ENCODE peak calls at places on chromosomes 4 and X, in eight cellular contexts. One of them, this sample, is unnamed.

GRCh38 chrX:130055103-130055502 is 55.2 kb downstream of the ELF4 start:
- DNase-seq in NCI-H1417: no peak
- DNase-seq in upper lobe of right lung: no peak
- DNase-seq in activated CD4-positive, alpha-beta T cell treated with anti-CD3 and anti-CD28 coated beads, Interleukin-2, amount 10 ng/mL, durations not matched to agents 7 days and 5 days: no peak
- DNase-seq in Daoy: no peak
- DNase-seq in nephron progenitor cell: no peak
- DNase-seq in T-helper 17 cell: no peak
- DNase-seq in stimulated activated CD8-positive, alpha-beta memory T cell treated with anti-CD3 and anti-CD28 coated beads, Interleukin-15, amount 100 ng/mL, for 4 hours: no peak
- DNase-seq in this sample: no peak

GRCh38 chr4:33941854-33942253 is 2302.5 kb downstream of the ARAP2 start:
- DNase-seq in NCI-H1417: no peak
- DNase-seq in upper lobe of right lung: no peak
- DNase-seq in activated CD4-positive, alpha-beta T cell treated with anti-CD3 and anti-CD28 coated beads, Interleukin-2, amount 10 ng/mL, durations not matched to agents 7 days and 5 days: no peak
- DNase-seq in Daoy: no peak
- DNase-seq in nephron progenitor cell: no peak
- DNase-seq in T-helper 17 cell: no peak
- DNase-seq in stimulated activated CD8-positive, alpha-beta memory T cell treated with anti-CD3 and anti-CD28 coated beads, Interleukin-15, amount 100 ng/mL, for 4 hours: no peak
- DNase-seq in this sample: no peak

GRCh38 chr4:174198396-174199179 is 84.9 kb downstream of the FBXO8 start:
- DNase-seq in NCI-H1417: no peak
- DNase-seq in upper lobe of right lung: no peak
- DNase-seq in activated CD4-positive, alpha-beta T cell treated with anti-CD3 and anti-CD28 coated beads, Interleukin-2, amount 10 ng/mL, durations not matched to agents 7 days and 5 days: no peak
- DNase-seq in Daoy: peak
- DNase-seq in nephron progenitor cell: no peak
- DNase-seq in T-helper 17 cell: no peak
- DNase-seq in stimulated activated CD8-positive, alpha-beta memory T cell treated with anti-CD3 and anti-CD28 coated beads, Interleukin-15, amount 100 ng/mL, for 4 hours: no peak
- DNase-seq in this sample: peak

GRCh38 chr4:8019396-8020365 is 80.0 kb upstream of the AFAP1 start:
- DNase-seq in NCI-H1417: peak
- DNase-seq in upper lobe of right lung: peak
- DNase-seq in activated CD4-positive, alpha-beta T cell treated with anti-CD3 and anti-CD28 coated beads, Interleukin-2, amount 10 ng/mL, durations not matched to agents 7 days and 5 days: no peak
- DNase-seq in Daoy: peak
- DNase-seq in nephron progenitor cell: no peak
- DNase-seq in T-helper 17 cell: no peak
- DNase-seq in stimulated activated CD8-positive, alpha-beta memory T cell treated with anti-CD3 and anti-CD28 coated beads, Interleukin-15, amount 100 ng/mL, for 4 hours: no peak
- DNase-seq in this sample: no peak

GRCh38 chr4:31545330-31545729 is 825.2 kb downstream of the PCDH7 start:
- DNase-seq in NCI-H1417: no peak
- DNase-seq in upper lobe of right lung: no peak
- DNase-seq in activated CD4-positive, alpha-beta T cell treated with anti-CD3 and anti-CD28 coated beads, Interleukin-2, amount 10 ng/mL, durations not matched to agents 7 days and 5 days: no peak
- DNase-seq in Daoy: no peak
- DNase-seq in nephron progenitor cell: no peak
- DNase-seq in T-helper 17 cell: no peak
- DNase-seq in stimulated activated CD8-positive, alpha-beta memory T cell treated with anti-CD3 and anti-CD28 coated beads, Interleukin-15, amount 100 ng/mL, for 4 hours: no peak
- DNase-seq in this sample: no peak

GRCh38 chrX:106170318-106170717 is 2.2 kb downstream of the PWWP3B start:
- DNase-seq in NCI-H1417: peak
- DNase-seq in upper lobe of right lung: no peak
- DNase-seq in activated CD4-positive, alpha-beta T cell treated with anti-CD3 and anti-CD28 coated beads, Interleukin-2, amount 10 ng/mL, durations not matched to agents 7 days and 5 days: no peak
- DNase-seq in Daoy: peak
- DNase-seq in nephron progenitor cell: no peak
- DNase-seq in T-helper 17 cell: no peak
- DNase-seq in stimulated activated CD8-positive, alpha-beta memory T cell treated with anti-CD3 and anti-CD28 coated beads, Interleukin-15, amount 100 ng/mL, for 4 hours: no peak
- DNase-seq in this sample: no peak

GRCh38 chr4:107893171-107894137 is 37.9 kb upstream of the CYP2U1 start:
- DNase-seq in NCI-H1417: no peak
- DNase-seq in upper lobe of right lung: no peak
- DNase-seq in activated CD4-positive, alpha-beta T cell treated with anti-CD3 and anti-CD28 coated beads, Interleukin-2, amount 10 ng/mL, durations not matched to agents 7 days and 5 days: no peak
- DNase-seq in Daoy: no peak
- DNase-seq in nephron progenitor cell: no peak
- DNase-seq in T-helper 17 cell: no peak
- DNase-seq in stimulated activated CD8-positive, alpha-beta memory T cell treated with anti-CD3 and anti-CD28 coated beads, Interleukin-15, amount 100 ng/mL, for 4 hours: no peak
- DNase-seq in this sample: no peak

GRCh38 chrX:14351889-14352288 is 177.4 kb upstream of the GLRA2 start:
- DNase-seq in NCI-H1417: no peak
- DNase-seq in upper lobe of right lung: no peak
- DNase-seq in activated CD4-positive, alpha-beta T cell treated with anti-CD3 and anti-CD28 coated beads, Interleukin-2, amount 10 ng/mL, durations not matched to agents 7 days and 5 days: no peak
- DNase-seq in Daoy: no peak
- DNase-seq in nephron progenitor cell: no peak
- DNase-seq in T-helper 17 cell: no peak
- DNase-seq in stimulated activated CD8-positive, alpha-beta memory T cell treated with anti-CD3 and anti-CD28 coated beads, Interleukin-15, amount 100 ng/mL, for 4 hours: no peak
- DNase-seq in this sample: no peak

GRCh38 chrX:54182194-54182863 is 725 bp downstream of the FAM120C start:
- DNase-seq in NCI-H1417: peak
- DNase-seq in upper lobe of right lung: peak
- DNase-seq in activated CD4-positive, alpha-beta T cell treated with anti-CD3 and anti-CD28 coated beads, Interleukin-2, amount 10 ng/mL, durations not matched to agents 7 days and 5 days: peak
- DNase-seq in Daoy: peak
- DNase-seq in nephron progenitor cell: no peak
- DNase-seq in T-helper 17 cell: peak
- DNase-seq in stimulated activated CD8-positive, alpha-beta memory T cell treated with anti-CD3 and anti-CD28 coated beads, Interleukin-15, amount 100 ng/mL, for 4 hours: peak
- DNase-seq in this sample: peak

GRCh38 chr4:153521995-153522799 is 56.0 kb downstream of the TMEM131L start:
- DNase-seq in NCI-H1417: no peak
- DNase-seq in upper lobe of right lung: no peak
- DNase-seq in activated CD4-positive, alpha-beta T cell treated with anti-CD3 and anti-CD28 coated beads, Interleukin-2, amount 10 ng/mL, durations not matched to agents 7 days and 5 days: peak
- DNase-seq in Daoy: no peak
- DNase-seq in nephron progenitor cell: no peak
- DNase-seq in T-helper 17 cell: peak
- DNase-seq in stimulated activated CD8-positive, alpha-beta memory T cell treated with anti-CD3 and anti-CD28 coated beads, Interleukin-15, amount 100 ng/mL, for 4 hours: peak
- DNase-seq in this sample: no peak

GRCh38 chr4:125368684-125369083 is 53.9 kb downstream of the FAT4 start:
- DNase-seq in NCI-H1417: no peak
- DNase-seq in upper lobe of right lung: no peak
- DNase-seq in activated CD4-positive, alpha-beta T cell treated with anti-CD3 and anti-CD28 coated beads, Interleukin-2, amount 10 ng/mL, durations not matched to agents 7 days and 5 days: no peak
- DNase-seq in Daoy: peak
- DNase-seq in nephron progenitor cell: no peak
- DNase-seq in T-helper 17 cell: no peak
- DNase-seq in stimulated activated CD8-positive, alpha-beta memory T cell treated with anti-CD3 and anti-CD28 coated beads, Interleukin-15, amount 100 ng/mL, for 4 hours: no peak
- DNase-seq in this sample: peak

GRCh38 chr4:101205878-101206277 is 141.4 kb downstream of the PPP3CA start:
- DNase-seq in NCI-H1417: no peak
- DNase-seq in upper lobe of right lung: no peak
- DNase-seq in activated CD4-positive, alpha-beta T cell treated with anti-CD3 and anti-CD28 coated beads, Interleukin-2, amount 10 ng/mL, durations not matched to agents 7 days and 5 days: peak
- DNase-seq in Daoy: peak
- DNase-seq in nephron progenitor cell: no peak
- DNase-seq in T-helper 17 cell: peak
- DNase-seq in stimulated activated CD8-positive, alpha-beta memory T cell treated with anti-CD3 and anti-CD28 coated beads, Interleukin-15, amount 100 ng/mL, for 4 hours: no peak
- DNase-seq in this sample: peak

GRCh38 chr4:35939746-35940145 is 304.6 kb downstream of the ARAP2 start:
- DNase-seq in NCI-H1417: peak
- DNase-seq in upper lobe of right lung: no peak
- DNase-seq in activated CD4-positive, alpha-beta T cell treated with anti-CD3 and anti-CD28 coated beads, Interleukin-2, amount 10 ng/mL, durations not matched to agents 7 days and 5 days: no peak
- DNase-seq in Daoy: no peak
- DNase-seq in nephron progenitor cell: no peak
- DNase-seq in T-helper 17 cell: no peak
- DNase-seq in stimulated activated CD8-positive, alpha-beta memory T cell treated with anti-CD3 and anti-CD28 coated beads, Interleukin-15, amount 100 ng/mL, for 4 hours: no peak
- DNase-seq in this sample: no peak

GRCh38 chr4:172393220-172393619 is 580.0 kb downstream of the GALNTL6 start:
- DNase-seq in NCI-H1417: no peak
- DNase-seq in upper lobe of right lung: no peak
- DNase-seq in activated CD4-positive, alpha-beta T cell treated with anti-CD3 and anti-CD28 coated beads, Interleukin-2, amount 10 ng/mL, durations not matched to agents 7 days and 5 days: no peak
- DNase-seq in Daoy: no peak
- DNase-seq in nephron progenitor cell: no peak
- DNase-seq in T-helper 17 cell: no peak
- DNase-seq in stimulated activated CD8-positive, alpha-beta memory T cell treated with anti-CD3 and anti-CD28 coated beads, Interleukin-15, amount 100 ng/mL, for 4 hours: no peak
- DNase-seq in this sample: no peak

GRCh38 chrX:152844256-152844655 is 13.4 kb downstream of the NSDHL start:
- DNase-seq in NCI-H1417: no peak
- DNase-seq in upper lobe of right lung: no peak
- DNase-seq in activated CD4-positive, alpha-beta T cell treated with anti-CD3 and anti-CD28 coated beads, Interleukin-2, amount 10 ng/mL, durations not matched to agents 7 days and 5 days: no peak
- DNase-seq in Daoy: no peak
- DNase-seq in nephron progenitor cell: no peak
- DNase-seq in T-helper 17 cell: no peak
- DNase-seq in stimulated activated CD8-positive, alpha-beta memory T cell treated with anti-CD3 and anti-CD28 coated beads, Interleukin-15, amount 100 ng/mL, for 4 hours: no peak
- DNase-seq in this sample: no peak

GRCh38 chrX:13051529-13052172 is 7.2 kb upstream of the FAM9C start:
- DNase-seq in NCI-H1417: no peak
- DNase-seq in upper lobe of right lung: no peak
- DNase-seq in activated CD4-positive, alpha-beta T cell treated with anti-CD3 and anti-CD28 coated beads, Interleukin-2, amount 10 ng/mL, durations not matched to agents 7 days and 5 days: peak
- DNase-seq in Daoy: no peak
- DNase-seq in nephron progenitor cell: no peak
- DNase-seq in T-helper 17 cell: peak
- DNase-seq in stimulated activated CD8-positive, alpha-beta memory T cell treated with anti-CD3 and anti-CD28 coated beads, Interleukin-15, amount 100 ng/mL, for 4 hours: no peak
- DNase-seq in this sample: peak

GRCh38 chr4:160835789-160836188 is 1328.0 kb downstream of the FSTL5 start:
- DNase-seq in NCI-H1417: no peak
- DNase-seq in upper lobe of right lung: no peak
- DNase-seq in activated CD4-positive, alpha-beta T cell treated with anti-CD3 and anti-CD28 coated beads, Interleukin-2, amount 10 ng/mL, durations not matched to agents 7 days and 5 days: no peak
- DNase-seq in Daoy: peak
- DNase-seq in nephron progenitor cell: peak
- DNase-seq in T-helper 17 cell: no peak
- DNase-seq in stimulated activated CD8-positive, alpha-beta memory T cell treated with anti-CD3 and anti-CD28 coated beads, Interleukin-15, amount 100 ng/mL, for 4 hours: no peak
- DNase-seq in this sample: peak

GRCh38 chr4:53558061-53558801 is 33.1 kb downstream of the LNX1 start:
- DNase-seq in NCI-H1417: no peak
- DNase-seq in upper lobe of right lung: no peak
- DNase-seq in activated CD4-positive, alpha-beta T cell treated with anti-CD3 and anti-CD28 coated beads, Interleukin-2, amount 10 ng/mL, durations not matched to agents 7 days and 5 days: no peak
- DNase-seq in Daoy: peak
- DNase-seq in nephron progenitor cell: no peak
- DNase-seq in T-helper 17 cell: no peak
- DNase-seq in stimulated activated CD8-positive, alpha-beta memory T cell treated with anti-CD3 and anti-CD28 coated beads, Interleukin-15, amount 100 ng/mL, for 4 hours: no peak
- DNase-seq in this sample: peak

GRCh38 chrX:7580127-7580526 is 262.8 kb upstream of the VCX start:
- DNase-seq in NCI-H1417: no peak
- DNase-seq in upper lobe of right lung: no peak
- DNase-seq in activated CD4-positive, alpha-beta T cell treated with anti-CD3 and anti-CD28 coated beads, Interleukin-2, amount 10 ng/mL, durations not matched to agents 7 days and 5 days: no peak
- DNase-seq in Daoy: no peak
- DNase-seq in nephron progenitor cell: no peak
- DNase-seq in T-helper 17 cell: no peak
- DNase-seq in stimulated activated CD8-positive, alpha-beta memory T cell treated with anti-CD3 and anti-CD28 coated beads, Interleukin-15, amount 100 ng/mL, for 4 hours: no peak
- DNase-seq in this sample: no peak

GRCh38 chr4:169485084-169485483 is 127.3 kb downstream of the NEK1 start:
- DNase-seq in NCI-H1417: no peak
- DNase-seq in upper lobe of right lung: no peak
- DNase-seq in activated CD4-positive, alpha-beta T cell treated with anti-CD3 and anti-CD28 coated beads, Interleukin-2, amount 10 ng/mL, durations not matched to agents 7 days and 5 days: no peak
- DNase-seq in Daoy: no peak
- DNase-seq in nephron progenitor cell: no peak
- DNase-seq in T-helper 17 cell: no peak
- DNase-seq in stimulated activated CD8-positive, alpha-beta memory T cell treated with anti-CD3 and anti-CD28 coated beads, Interleukin-15, amount 100 ng/mL, for 4 hours: no peak
- DNase-seq in this sample: no peak

GRCh38 chr4:183841001-183841400 is 64.1 kb upstream of the STOX2 start:
- DNase-seq in NCI-H1417: no peak
- DNase-seq in upper lobe of right lung: no peak
- DNase-seq in activated CD4-positive, alpha-beta T cell treated with anti-CD3 and anti-CD28 coated beads, Interleukin-2, amount 10 ng/mL, durations not matched to agents 7 days and 5 days: no peak
- DNase-seq in Daoy: no peak
- DNase-seq in nephron progenitor cell: no peak
- DNase-seq in T-helper 17 cell: no peak
- DNase-seq in stimulated activated CD8-positive, alpha-beta memory T cell treated with anti-CD3 and anti-CD28 coated beads, Interleukin-15, amount 100 ng/mL, for 4 hours: no peak
- DNase-seq in this sample: no peak

GRCh38 chrX:12210921-12211320 is 72.6 kb downstream of the FRMPD4 start:
- DNase-seq in NCI-H1417: no peak
- DNase-seq in upper lobe of right lung: no peak
- DNase-seq in activated CD4-positive, alpha-beta T cell treated with anti-CD3 and anti-CD28 coated beads, Interleukin-2, amount 10 ng/mL, durations not matched to agents 7 days and 5 days: no peak
- DNase-seq in Daoy: no peak
- DNase-seq in nephron progenitor cell: no peak
- DNase-seq in T-helper 17 cell: no peak
- DNase-seq in stimulated activated CD8-positive, alpha-beta memory T cell treated with anti-CD3 and anti-CD28 coated beads, Interleukin-15, amount 100 ng/mL, for 4 hours: no peak
- DNase-seq in this sample: peak

GRCh38 chr4:140952709-140953108 is 180.6 kb downstream of the RNF150 start:
- DNase-seq in NCI-H1417: no peak
- DNase-seq in upper lobe of right lung: no peak
- DNase-seq in activated CD4-positive, alpha-beta T cell treated with anti-CD3 and anti-CD28 coated beads, Interleukin-2, amount 10 ng/mL, durations not matched to agents 7 days and 5 days: no peak
- DNase-seq in Daoy: peak
- DNase-seq in nephron progenitor cell: no peak
- DNase-seq in T-helper 17 cell: no peak
- DNase-seq in stimulated activated CD8-positive, alpha-beta memory T cell treated with anti-CD3 and anti-CD28 coated beads, Interleukin-15, amount 100 ng/mL, for 4 hours: no peak
- DNase-seq in this sample: no peak

GRCh38 chr4:38605794-38606586 is 58.0 kb upstream of the KLF3 start:
- DNase-seq in NCI-H1417: peak
- DNase-seq in upper lobe of right lung: no peak
- DNase-seq in activated CD4-positive, alpha-beta T cell treated with anti-CD3 and anti-CD28 coated beads, Interleukin-2, amount 10 ng/mL, durations not matched to agents 7 days and 5 days: no peak
- DNase-seq in Daoy: no peak
- DNase-seq in nephron progenitor cell: peak
- DNase-seq in T-helper 17 cell: no peak
- DNase-seq in stimulated activated CD8-positive, alpha-beta memory T cell treated with anti-CD3 and anti-CD28 coated beads, Interleukin-15, amount 100 ng/mL, for 4 hours: no peak
- DNase-seq in this sample: no peak

GRCh38 chr4:8238515-8239053 is 31.0 kb upstream of the HTRA3 start:
- DNase-seq in NCI-H1417: no peak
- DNase-seq in upper lobe of right lung: no peak
- DNase-seq in activated CD4-positive, alpha-beta T cell treated with anti-CD3 and anti-CD28 coated beads, Interleukin-2, amount 10 ng/mL, durations not matched to agents 7 days and 5 days: no peak
- DNase-seq in Daoy: no peak
- DNase-seq in nephron progenitor cell: peak
- DNase-seq in T-helper 17 cell: no peak
- DNase-seq in stimulated activated CD8-positive, alpha-beta memory T cell treated with anti-CD3 and anti-CD28 coated beads, Interleukin-15, amount 100 ng/mL, for 4 hours: no peak
- DNase-seq in this sample: no peak

GRCh38 chr4:164304861-164305260 is 449.1 kb upstream of the SMIM31 start:
- DNase-seq in NCI-H1417: no peak
- DNase-seq in upper lobe of right lung: no peak
- DNase-seq in activated CD4-positive, alpha-beta T cell treated with anti-CD3 and anti-CD28 coated beads, Interleukin-2, amount 10 ng/mL, durations not matched to agents 7 days and 5 days: no peak
- DNase-seq in Daoy: no peak
- DNase-seq in nephron progenitor cell: no peak
- DNase-seq in T-helper 17 cell: no peak
- DNase-seq in stimulated activated CD8-positive, alpha-beta memory T cell treated with anti-CD3 and anti-CD28 coated beads, Interleukin-15, amount 100 ng/mL, for 4 hours: no peak
- DNase-seq in this sample: peak

GRCh38 chrX:53262918-53263394 is 18.4 kb downstream of the IQSEC2 start:
- DNase-seq in NCI-H1417: no peak
- DNase-seq in upper lobe of right lung: no peak
- DNase-seq in activated CD4-positive, alpha-beta T cell treated with anti-CD3 and anti-CD28 coated beads, Interleukin-2, amount 10 ng/mL, durations not matched to agents 7 days and 5 days: peak
- DNase-seq in Daoy: peak
- DNase-seq in nephron progenitor cell: no peak
- DNase-seq in T-helper 17 cell: no peak
- DNase-seq in stimulated activated CD8-positive, alpha-beta memory T cell treated with anti-CD3 and anti-CD28 coated beads, Interleukin-15, amount 100 ng/mL, for 4 hours: no peak
- DNase-seq in this sample: peak

GRCh38 chr4:166594326-166594946 is 639.9 kb downstream of the SPOCK3 start:
- DNase-seq in NCI-H1417: peak
- DNase-seq in upper lobe of right lung: no peak
- DNase-seq in activated CD4-positive, alpha-beta T cell treated with anti-CD3 and anti-CD28 coated beads, Interleukin-2, amount 10 ng/mL, durations not matched to agents 7 days and 5 days: no peak
- DNase-seq in Daoy: peak
- DNase-seq in nephron progenitor cell: peak
- DNase-seq in T-helper 17 cell: no peak
- DNase-seq in stimulated activated CD8-positive, alpha-beta memory T cell treated with anti-CD3 and anti-CD28 coated beads, Interleukin-15, amount 100 ng/mL, for 4 hours: no peak
- DNase-seq in this sample: peak

GRCh38 chr4:7324651-7325121 is 110.0 kb downstream of the PSAPL1 start:
- DNase-seq in NCI-H1417: peak
- DNase-seq in upper lobe of right lung: no peak
- DNase-seq in activated CD4-positive, alpha-beta T cell treated with anti-CD3 and anti-CD28 coated beads, Interleukin-2, amount 10 ng/mL, durations not matched to agents 7 days and 5 days: no peak
- DNase-seq in Daoy: no peak
- DNase-seq in nephron progenitor cell: no peak
- DNase-seq in T-helper 17 cell: no peak
- DNase-seq in stimulated activated CD8-positive, alpha-beta memory T cell treated with anti-CD3 and anti-CD28 coated beads, Interleukin-15, amount 100 ng/mL, for 4 hours: peak
- DNase-seq in this sample: no peak

GRCh38 chr4:140127422-140127821 is 26.6 kb downstream of the MAML3 start:
- DNase-seq in NCI-H1417: no peak
- DNase-seq in upper lobe of right lung: no peak
- DNase-seq in activated CD4-positive, alpha-beta T cell treated with anti-CD3 and anti-CD28 coated beads, Interleukin-2, amount 10 ng/mL, durations not matched to agents 7 days and 5 days: no peak
- DNase-seq in Daoy: no peak
- DNase-seq in nephron progenitor cell: no peak
- DNase-seq in T-helper 17 cell: no peak
- DNase-seq in stimulated activated CD8-positive, alpha-beta memory T cell treated with anti-CD3 and anti-CD28 coated beads, Interleukin-15, amount 100 ng/mL, for 4 hours: no peak
- DNase-seq in this sample: no peak

GRCh38 chr4:53562409-53562808 is 28.9 kb downstream of the LNX1 start:
- DNase-seq in NCI-H1417: no peak
- DNase-seq in upper lobe of right lung: no peak
- DNase-seq in activated CD4-positive, alpha-beta T cell treated with anti-CD3 and anti-CD28 coated beads, Interleukin-2, amount 10 ng/mL, durations not matched to agents 7 days and 5 days: no peak
- DNase-seq in Daoy: no peak
- DNase-seq in nephron progenitor cell: no peak
- DNase-seq in T-helper 17 cell: no peak
- DNase-seq in stimulated activated CD8-positive, alpha-beta memory T cell treated with anti-CD3 and anti-CD28 coated beads, Interleukin-15, amount 100 ng/mL, for 4 hours: no peak
- DNase-seq in this sample: no peak

GRCh38 chr4:99159699-99160098 is 15.6 kb upstream of the ADH4 start:
- DNase-seq in NCI-H1417: no peak
- DNase-seq in upper lobe of right lung: no peak
- DNase-seq in activated CD4-positive, alpha-beta T cell treated with anti-CD3 and anti-CD28 coated beads, Interleukin-2, amount 10 ng/mL, durations not matched to agents 7 days and 5 days: no peak
- DNase-seq in Daoy: no peak
- DNase-seq in nephron progenitor cell: no peak
- DNase-seq in T-helper 17 cell: no peak
- DNase-seq in stimulated activated CD8-positive, alpha-beta memory T cell treated with anti-CD3 and anti-CD28 coated beads, Interleukin-15, amount 100 ng/mL, for 4 hours: no peak
- DNase-seq in this sample: no peak

GRCh38 chr4:184387351-184387750 is 87.0 kb downstream of the IRF2 start:
- DNase-seq in NCI-H1417: peak
- DNase-seq in upper lobe of right lung: no peak
- DNase-seq in activated CD4-positive, alpha-beta T cell treated with anti-CD3 and anti-CD28 coated beads, Interleukin-2, amount 10 ng/mL, durations not matched to agents 7 days and 5 days: no peak
- DNase-seq in Daoy: no peak
- DNase-seq in nephron progenitor cell: no peak
- DNase-seq in T-helper 17 cell: no peak
- DNase-seq in stimulated activated CD8-positive, alpha-beta memory T cell treated with anti-CD3 and anti-CD28 coated beads, Interleukin-15, amount 100 ng/mL, for 4 hours: no peak
- DNase-seq in this sample: no peak

GRCh38 chr4:24771241-24771640 is 24.1 kb upstream of the SOD3 start:
- DNase-seq in NCI-H1417: no peak
- DNase-seq in upper lobe of right lung: no peak
- DNase-seq in activated CD4-positive, alpha-beta T cell treated with anti-CD3 and anti-CD28 coated beads, Interleukin-2, amount 10 ng/mL, durations not matched to agents 7 days and 5 days: no peak
- DNase-seq in Daoy: peak
- DNase-seq in nephron progenitor cell: no peak
- DNase-seq in T-helper 17 cell: no peak
- DNase-seq in stimulated activated CD8-positive, alpha-beta memory T cell treated with anti-CD3 and anti-CD28 coated beads, Interleukin-15, amount 100 ng/mL, for 4 hours: no peak
- DNase-seq in this sample: peak